ENCODE peak calls at places on chromosomes 5 and 9, in six cellular contexts. J is choroid plexus epithelial cell, Y is NB4, P is endothelial cell of umbilical vein, S is cardiac fibroblast, I is foreskin fibroblast. V is an unnamed sample.
A peak's percentile ranks its signal among the peaks of the same experiment; 100 is the strongest.

GRCh38 chr9:108443741-108444140 is 412.0 kb downstream of the ACTL7B start:
- DNase-seq in Y (no peak), J (peak; percentile 69), P (peak; percentile 66), S (peak; percentile 52), I (peak; percentile 79), V (no peak)

GRCh38 chr9:87973791-87974292 is 491 bp downstream of the CDK20 start:
- DNase-seq in I (peak; percentile 30), Y (no peak), J (no peak), S (peak; percentile 4), P (no peak), V (no peak)

GRCh38 chr9:111661802-111662491 is 542 bp downstream of the GNG10 start:
- DNase-seq in J (peak; percentile 26), P (peak; percentile 24), I (peak; percentile 77), S (peak; percentile 30), Y (peak; percentile 40), V (no peak)

GRCh38 chr5:2762744-2763532 is 11.5 kb upstream of the IRX2 start:
- DNase-seq in I (no peak), Y (no peak), J (no peak), S (no peak), P (no peak), V (no peak)

GRCh38 chr5:14035859-14036440 is 91.5 kb upstream of the DNAH5 start:
- DNase-seq in J (peak; percentile 96), Y (peak; percentile 72), S (peak; percentile 83), P (peak; percentile 96), I (peak; percentile 97), V (peak; percentile 97)

GRCh38 chr5:19531374-19531952 is 456.5 kb downstream of the CDH18 start:
- DNase-seq in I (no peak), Y (no peak), S (no peak), J (no peak), P (no peak), V (no peak)

GRCh38 chr5:32233220-32233695 is 59.1 kb upstream of the GOLPH3 start:
- DNase-seq in P (no peak), S (no peak), I (no peak), J (no peak), Y (peak; percentile 80), V (no peak)

GRCh38 chr9:115225459-115226116 is 107.6 kb upstream of the TNC start:
- DNase-seq in S (no peak), J (no peak), I (no peak), Y (no peak), P (no peak), V (no peak)

GRCh38 chr5:138981131-138981530 is 106.0 kb upstream of the LRRTM2 start:
- DNase-seq in P (no peak), J (peak; percentile 52), S (peak; percentile 78), Y (no peak), I (no peak), V (peak; percentile 33)

GRCh38 chr9:75803130-75803529 is 87.3 kb upstream of the PCSK5 start:
- DNase-seq in Y (no peak), J (peak; percentile 92), S (peak; percentile 23), P (no peak), I (peak; percentile 80), V (peak; percentile 72)

GRCh38 chr9:85212887-85213286 is 528.9 kb downstream of the AGTPBP1 start:
- DNase-seq in P (peak; percentile 71), J (peak; percentile 15), I (peak; percentile 65), S (peak; percentile 65), Y (peak; percentile 34), V (peak; percentile 59)

GRCh38 chr9:134128727-134129679 is 6.9 kb upstream of the WDR5 start:
- DNase-seq in J (no peak), I (no peak), S (no peak), Y (no peak), P (no peak), V (no peak)

GRCh38 chr9:100267211-100267610 is 85.5 kb downstream of the TEX10 start:
- DNase-seq in P (no peak), S (no peak), J (no peak), I (no peak), Y (no peak), V (no peak)

GRCh38 chr9:136675477-136676296 is 11.6 kb downstream of the AGPAT2 start:
- DNase-seq in Y (no peak), S (no peak), I (no peak), P (peak; percentile 46), J (no peak), V (no peak)

GRCh38 chr5:150611026-150611425 is 29.4 kb upstream of the SYNPO start:
- DNase-seq in I (no peak), Y (no peak), J (no peak), P (no peak), S (no peak), V (no peak)

GRCh38 chr5:16656561-16657191 is 39.9 kb upstream of the RETREG1 start:
- DNase-seq in S (peak; percentile 71), Y (no peak), J (peak; percentile 56), P (peak; percentile 51), I (peak; percentile 27), V (peak; percentile 53)

GRCh38 chr5:55800924-55801323 is 50.2 kb upstream of the IL31RA start:
- DNase-seq in J (no peak), S (no peak), I (no peak), Y (no peak), P (no peak), V (no peak)

GRCh38 chr5:132238169-132238744 is 10.6 kb upstream of the P4HA2 start:
- DNase-seq in J (peak; percentile 81), S (peak; percentile 77), I (peak; percentile 84), P (peak; percentile 69), Y (peak; percentile 67), V (peak; percentile 53)

GRCh38 chr5:133611357-133612020 is 852 bp downstream of the FSTL4 start:
- DNase-seq in Y (no peak), S (no peak), P (no peak), J (no peak), I (no peak), V (no peak)

GRCh38 chr9:114805670-114806551 is at the start of gene TNFSF15:
- DNase-seq in I (no peak), J (peak; percentile 74), S (peak; percentile 7), P (peak; percentile 68), Y (peak; percentile 15), V (no peak)

GRCh38 chr5:160274483-160274931 is 37.9 kb downstream of the CCNJL start:
- DNase-seq in S (no peak), J (no peak), Y (no peak), P (peak; percentile 68), I (no peak), V (no peak)

DNA sequence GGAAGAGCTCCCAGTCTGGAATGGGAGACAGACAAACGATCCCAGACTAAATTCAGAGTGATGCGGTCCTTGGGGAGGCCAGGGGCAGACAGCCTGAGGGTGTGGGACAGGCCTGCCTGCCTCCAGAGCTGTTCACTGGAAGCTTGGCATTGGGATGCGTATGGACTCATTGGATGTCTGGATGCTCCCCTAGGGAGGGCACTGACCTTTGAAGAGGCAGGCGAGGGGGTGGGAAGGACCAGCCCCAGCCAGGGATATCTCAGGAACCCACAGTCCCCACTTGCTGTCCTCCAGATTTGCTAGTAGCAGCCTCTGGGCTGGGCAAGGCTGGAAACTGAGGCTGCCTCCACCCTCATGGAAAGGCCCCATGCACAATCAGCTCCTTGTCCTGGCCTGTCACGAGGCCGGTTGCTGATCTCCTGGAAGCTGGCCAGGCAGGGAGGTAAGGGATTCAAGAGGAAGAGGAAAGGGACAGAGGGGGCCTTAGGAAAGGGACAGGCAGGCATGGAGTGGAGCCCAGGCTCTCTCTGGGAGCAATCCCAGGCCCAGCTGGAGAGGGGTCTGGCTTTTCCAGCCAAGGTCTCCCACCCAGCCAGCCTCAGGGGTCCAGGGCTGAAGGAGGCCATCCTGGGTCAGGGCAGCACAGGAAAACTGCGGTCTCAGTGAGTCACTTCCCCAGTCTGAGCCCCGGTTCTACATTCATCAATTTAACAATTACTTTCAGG is 69.1 kb upstream of the GGTA1 start:
- DNase-seq in I (no peak), Y (no peak), P (peak; percentile 61), S (no peak), J (no peak), V (no peak)
- TF ChIP-seq CTCF in I (no peak), Y (no peak), P (no peak), S (no peak), J (no peak), V (no peak)

GRCh38 chr5:179860301-179860700 is 1.7 kb upstream of the MRNIP start:
- DNase-seq in Y (no peak), J (no peak), S (no peak), P (no peak), I (no peak), V (no peak)

GRCh38 chr5:179862891-179863290 is 4.3 kb upstream of the MRNIP start:
- DNase-seq in Y (no peak), S (no peak), I (no peak), J (no peak), P (no peak), V (no peak)

GRCh38 chr5:179862296-179862695 is 3.7 kb upstream of the MRNIP start:
- DNase-seq in I (no peak), J (no peak), Y (no peak), P (no peak), S (no peak), V (no peak)

GRCh38 chr5:179858241-179858585 is 404 bp downstream of the MRNIP start:
- DNase-seq in J (peak; percentile 33), S (peak; percentile 10), P (no peak), I (peak; percentile 57), Y (peak; percentile 57), V (no peak)

GRCh38 chr5:179858586-179859427 is at the start of gene MRNIP:
- DNase-seq in P (peak; percentile 97), I (peak; percentile 99), Y (peak; percentile 97), S (peak; percentile 95), J (peak; percentile 94), V (peak; percentile 74)
- TF ChIP-seq CTCF in P (peak; percentile 9), I (no peak), Y (no peak), S (no peak), J (peak; percentile 35), V (no peak)

DNA sequence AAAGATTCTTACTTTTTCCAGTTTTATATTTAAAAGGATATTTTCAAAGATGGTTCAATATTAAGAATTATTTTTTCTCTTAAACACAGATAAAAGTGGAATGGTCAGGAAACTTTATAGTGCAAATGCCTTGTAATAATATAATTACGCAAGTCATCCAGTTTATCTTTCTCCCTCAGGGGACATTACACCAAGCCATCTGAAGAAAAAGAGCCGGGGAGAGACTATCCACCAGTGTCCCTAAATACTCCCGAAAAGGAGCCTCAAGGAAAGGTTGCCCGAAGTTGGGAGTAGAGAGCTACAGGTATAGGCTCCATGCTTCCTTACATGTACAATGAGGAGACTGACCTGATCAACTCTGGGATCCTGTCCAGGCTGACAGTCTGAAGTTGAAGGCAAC is 101.1 kb downstream of the SERINC5 start:
- DNase-seq in Y (no peak), P (no peak), J (no peak), I (no peak), S (no peak), V (no peak)
- TF ChIP-seq CTCF in Y (no peak), P (no peak), J (no peak), I (no peak), S (no peak), V (no peak)

GRCh38 chr5:173592050-173592669 is 24.3 kb downstream of the BOD1 start:
- DNase-seq in S (no peak), J (peak; percentile 23), P (no peak), Y (peak; percentile 55), I (no peak), V (no peak)
- TF ChIP-seq CTCF in S (peak; percentile 58), J (peak; percentile 67), P (peak; percentile 36), Y (peak; percentile 83), I (peak; percentile 30), V (peak; percentile 44)